ENCODE peak calls at places on chromosomes 2 and 18, in eight cellular contexts. M, E, S, T, D, F, O and B are unnamed samples.

GRCh38 chr2:182477774-182478173 is 50.9 kb upstream of the PDE1A start:
- DNase-seq in E (no peak), T (no peak), O (no peak), F (no peak), D (no peak), S (no peak), M (no peak), B (no peak)

GRCh38 chr2:1837022-1837421 is 92.7 kb upstream of the PXDN start:
- DNase-seq in F (no peak), D (no peak), M (no peak), S (no peak), O (no peak), T (no peak), E (no peak), B (no peak)

GRCh38 chr2:239025951-239026461 is 178.1 kb downstream of the TWIST2 start:
- DNase-seq in T (no peak), M (no peak), F (no peak), D (peak), O (no peak), E (no peak), S (no peak), B (no peak)

GRCh38 chr2:233814063-233814435 is 35.9 kb downstream of the MROH2A start:
- DNase-seq in E (peak), O (no peak), M (peak), D (peak), F (peak), T (no peak), S (no peak), B (no peak)

GRCh38 chr18:61946449-61946848 is 53.6 kb upstream of the RNF152 start:
- DNase-seq in D (no peak), E (no peak), T (no peak), O (no peak), S (no peak), M (no peak), F (no peak), B (no peak)

GRCh38 chr18:57534535-57534934 is 52.0 kb downstream of the FECH start:
- DNase-seq in T (no peak), D (no peak), E (no peak), O (no peak), M (no peak), S (no peak), F (no peak), B (no peak)

GRCh38 chr2:190443778-190444481 is 35.8 kb downstream of the MFSD6 start:
- DNase-seq in M (no peak), O (peak), T (no peak), F (no peak), E (no peak), S (no peak), D (no peak), B (no peak)

GRCh38 chr2:23637011-23637778 is 252.2 kb downstream of the KLHL29 start:
- DNase-seq in S (no peak), E (no peak), O (no peak), T (no peak), F (no peak), M (no peak), D (no peak), B (no peak)

GRCh38 chr2:29165362-29166236 is 50.4 kb downstream of the CLIP4 start:
- DNase-seq in S (no peak), M (peak), E (no peak), F (peak), T (no peak), O (peak), D (no peak), B (no peak)

GRCh38 chr18:3688682-3689081 is 238.7 kb downstream of the TGIF1 start:
- DNase-seq in T (no peak), M (peak), D (no peak), S (no peak), F (peak), E (no peak), O (no peak), B (no peak)

GRCh38 chr18:32383040-32383819 is 87.5 kb downstream of the GAREM1 start:
- DNase-seq in S (no peak), F (no peak), E (peak), D (no peak), M (peak), T (peak), O (peak), B (no peak)

GRCh38 chr2:140892429-140892828 is 1238.4 kb downstream of the LRP1B start:
- DNase-seq in F (peak), T (no peak), E (no peak), D (no peak), O (no peak), S (no peak), M (no peak), B (no peak)

GRCh38 chr2:224069172-224069571 is 30.1 kb upstream of the SERPINE2 start:
- DNase-seq in F (no peak), D (no peak), E (no peak), O (no peak), T (peak), M (no peak), S (no peak), B (no peak)

GRCh38 chr2:68905116-68905515 is 33.9 kb upstream of the BMP10 start:
- DNase-seq in T (no peak), M (no peak), O (no peak), E (no peak), F (no peak), S (no peak), D (no peak), B (no peak)

GRCh38 chr2:68901561-68901960 is 30.4 kb upstream of the BMP10 start:
- DNase-seq in S (no peak), D (no peak), F (no peak), M (no peak), E (no peak), T (no peak), O (no peak), B (no peak)

GRCh38 chr2:68901199-68901515 is 30.0 kb upstream of the BMP10 start:
- DNase-seq in T (no peak), F (peak), S (no peak), O (no peak), M (no peak), D (no peak), E (no peak), B (no peak)

DNA sequence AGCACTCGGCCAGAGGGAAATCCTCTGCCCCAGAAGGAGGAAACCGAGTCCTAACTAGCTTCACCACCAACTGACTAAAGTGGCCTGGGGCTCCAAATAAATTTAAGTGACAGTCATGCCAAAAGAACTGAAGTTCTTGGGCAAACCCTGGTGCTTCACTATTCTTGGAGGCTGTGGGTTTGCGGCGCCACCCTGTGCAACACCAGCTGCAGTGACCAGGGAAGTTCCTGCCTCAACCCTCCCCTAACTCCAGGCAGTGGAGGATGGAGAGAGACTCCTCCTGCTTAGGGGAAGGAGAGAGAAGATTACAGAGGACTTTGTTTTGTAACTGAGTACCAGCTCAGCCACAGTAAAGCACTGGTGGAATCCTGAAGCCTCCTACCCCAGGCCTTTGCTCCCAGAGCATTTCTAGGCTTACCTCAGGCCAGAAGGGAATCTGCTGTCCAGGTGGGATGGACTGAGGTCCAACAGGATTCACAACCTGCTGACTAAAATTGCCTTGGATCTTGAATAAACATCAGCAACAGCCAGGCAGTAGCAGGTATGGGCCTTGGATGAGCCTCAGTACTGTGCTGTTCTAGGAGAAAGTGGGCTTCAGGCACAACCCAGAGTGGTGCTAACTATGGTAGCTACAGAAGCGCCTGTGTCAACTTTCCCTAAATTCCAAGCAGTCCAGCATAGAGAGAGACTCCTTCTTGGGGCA is 29.4 kb upstream of the BMP10 start:
- DNase-seq in F (no peak), T (no peak), O (no peak), M (no peak), E (no peak), S (no peak), D (no peak), B (no peak)
- TF ChIP-seq CTCF in F (peak), T (no peak), O (no peak), M (no peak), E (no peak), S (no peak), D (no peak), B (no peak)

DNA sequence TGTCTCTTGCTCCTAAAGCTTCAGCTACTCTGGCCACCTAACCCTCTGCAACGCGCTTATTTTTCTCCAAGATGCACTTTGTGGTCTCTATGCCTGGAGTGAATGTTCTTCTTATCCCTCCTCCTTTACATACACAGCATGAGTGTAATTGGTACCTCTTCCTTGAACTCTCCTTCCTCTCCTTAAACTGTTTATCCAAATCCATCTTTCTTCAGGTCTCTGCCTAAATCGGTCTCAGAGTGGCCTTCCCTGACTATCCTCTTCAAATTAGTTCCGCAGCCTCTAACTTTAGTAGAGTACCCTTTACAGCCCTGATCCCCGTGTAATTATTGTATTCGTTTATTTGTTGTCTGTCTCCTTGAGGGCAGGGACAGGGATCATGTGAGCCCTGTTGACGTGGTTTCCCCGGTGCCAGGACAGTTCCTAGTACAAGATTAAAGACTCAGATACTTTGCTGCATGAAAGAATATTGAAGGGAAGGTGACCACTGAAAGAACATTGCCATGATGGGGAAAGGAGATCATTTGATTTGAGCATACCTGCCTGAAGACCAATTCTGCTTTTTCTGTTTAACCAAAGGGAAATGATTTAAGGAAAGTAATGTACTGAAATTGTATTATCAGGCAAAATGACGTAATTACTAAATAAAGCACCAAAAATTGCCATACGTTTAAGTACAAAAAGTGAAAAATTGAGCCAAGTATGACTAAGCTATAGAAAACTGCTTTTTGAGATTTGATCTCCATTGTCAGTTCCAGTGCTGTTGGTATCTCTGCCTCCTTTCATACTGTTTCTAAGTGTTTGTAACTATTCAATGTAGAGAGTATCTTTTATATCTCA is 1.2 kb downstream of the CNOT9 start:
- DNase-seq in T (peak), O (peak), M (peak), D (no peak), S (no peak), E (no peak), F (peak), B (no peak)
- TF ChIP-seq CTCF in T (no peak), O (no peak), M (no peak), D (no peak), S (no peak), E (no peak), F (no peak), B (no peak)

GRCh38 chr2:106867231-106867943 is 18.6 kb downstream of the ST6GAL2 start:
- DNase-seq in D (no peak), O (no peak), E (no peak), M (no peak), T (no peak), S (no peak), F (no peak), B (no peak)

GRCh38 chr2:106866636-106867035 is 19.3 kb downstream of the ST6GAL2 start:
- DNase-seq in S (no peak), M (no peak), D (no peak), O (no peak), F (no peak), T (no peak), E (no peak), B (no peak)

GRCh38 chr2:106864051-106864450 is 21.9 kb downstream of the ST6GAL2 start:
- DNase-seq in F (no peak), T (no peak), E (no peak), M (no peak), O (no peak), S (no peak), D (no peak), B (no peak)

GRCh38 chr2:106859498-106859897 is 26.5 kb downstream of the ST6GAL2 start:
- DNase-seq in O (no peak), D (no peak), S (no peak), F (no peak), M (no peak), T (no peak), E (no peak), B (no peak)

DNA sequence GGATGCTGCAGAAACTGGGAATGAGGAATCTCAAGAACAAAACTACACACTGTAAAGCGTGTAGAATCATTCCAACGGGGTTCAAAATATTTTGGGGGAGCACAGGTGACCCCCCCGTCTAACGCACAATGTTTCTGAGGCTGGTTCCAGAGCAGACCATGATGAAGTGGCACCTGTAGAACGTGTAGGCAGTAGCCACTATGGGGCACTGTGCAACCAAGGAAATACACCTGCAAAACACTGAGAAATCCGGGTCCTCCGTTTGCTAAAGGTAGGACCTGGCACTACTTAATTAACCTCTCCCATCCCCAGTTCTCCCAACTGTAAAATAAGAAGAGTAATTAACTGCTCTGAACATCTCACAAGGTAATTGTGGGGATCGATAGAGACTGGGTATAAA is 22.6 kb downstream of the ST6GAL2 start:
- DNase-seq in O (no peak), D (no peak), E (no peak), F (no peak), M (peak), S (no peak), T (no peak), B (no peak)
- TF ChIP-seq CTCF in O (no peak), D (no peak), E (no peak), F (peak), M (peak), S (no peak), T (peak), B (no peak)

GRCh38 chr18:37458697-37459096 is 106.9 kb downstream of the CELF4 start:
- DNase-seq in E (no peak), T (no peak), F (no peak), S (no peak), M (no peak), O (no peak), D (no peak), B (no peak)

GRCh38 chr18:37456873-37457272 is 108.7 kb downstream of the CELF4 start:
- DNase-seq in E (no peak), D (no peak), O (no peak), T (no peak), F (no peak), M (no peak), S (no peak), B (no peak)

GRCh38 chr18:37457337-37457736 is 108.3 kb downstream of the CELF4 start:
- DNase-seq in M (no peak), D (no peak), F (no peak), O (no peak), S (no peak), T (no peak), E (no peak), B (no peak)

GRCh38 chr18:37457754-37458153 is 107.8 kb downstream of the CELF4 start:
- DNase-seq in T (no peak), O (no peak), F (no peak), S (no peak), E (no peak), M (no peak), D (no peak), B (no peak)

GRCh38 chr18:37456395-37456794 is 109.2 kb downstream of the CELF4 start:
- DNase-seq in T (no peak), M (no peak), F (no peak), O (no peak), E (no peak), D (no peak), S (no peak), B (no peak)
- TF ChIP-seq CTCF in T (no peak), M (no peak), F (no peak), O (no peak), E (no peak), D (no peak), S (no peak), B (no peak)

DNA sequence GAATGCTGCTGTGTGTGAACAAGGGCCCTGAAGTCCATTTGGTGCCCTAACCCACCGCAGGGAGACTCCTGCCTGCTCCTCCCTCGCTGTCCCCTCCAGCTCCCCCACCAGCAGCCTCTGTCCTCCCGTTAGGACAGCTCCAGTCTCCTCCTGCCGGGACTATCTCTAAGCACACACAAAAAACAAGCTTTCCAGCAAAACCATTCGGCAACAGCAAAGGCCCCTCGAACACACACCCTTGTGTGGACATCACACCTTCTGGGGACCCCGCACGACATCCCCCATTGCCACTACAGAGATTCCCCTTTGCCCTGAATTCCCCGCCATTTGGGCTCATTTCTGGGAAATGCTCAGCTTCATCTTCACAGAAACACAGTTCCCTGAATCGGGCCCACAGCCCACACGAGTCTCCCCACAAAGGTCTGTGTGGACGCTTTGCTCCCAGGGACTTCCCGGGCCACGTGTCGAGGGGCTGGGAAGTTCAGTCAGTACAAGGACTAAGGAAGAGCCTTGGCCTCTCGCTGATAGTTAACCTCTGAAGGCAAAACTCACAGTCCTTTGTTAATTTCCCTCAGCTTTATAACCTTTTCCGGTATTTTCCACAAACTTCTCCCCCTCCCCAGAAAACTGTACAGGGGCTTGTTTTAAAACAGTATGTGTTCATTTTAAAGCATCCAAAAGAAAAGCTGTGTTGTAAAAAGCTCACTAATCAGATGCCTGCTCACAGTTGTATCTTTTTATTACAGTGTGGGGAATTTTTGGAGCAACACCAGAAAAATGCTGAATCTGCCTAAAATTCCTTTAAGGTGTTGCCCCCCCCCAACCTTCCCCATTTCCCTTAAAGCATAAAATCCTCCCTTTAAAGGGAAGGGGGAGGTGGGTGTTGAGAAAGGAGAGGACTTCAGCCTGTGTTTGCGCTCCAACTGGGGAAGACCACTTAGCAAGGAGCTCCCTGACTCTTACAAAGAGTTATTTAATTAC is 25.9 kb downstream of the SMAD7 start:
- DNase-seq in O (no peak), E (no peak), D (no peak), M (no peak), T (no peak), S (no peak), F (no peak), B (no peak)
- TF ChIP-seq CTCF in O (no peak), E (no peak), D (no peak), M (no peak), T (no peak), S (no peak), F (no peak), B (no peak)

DNA sequence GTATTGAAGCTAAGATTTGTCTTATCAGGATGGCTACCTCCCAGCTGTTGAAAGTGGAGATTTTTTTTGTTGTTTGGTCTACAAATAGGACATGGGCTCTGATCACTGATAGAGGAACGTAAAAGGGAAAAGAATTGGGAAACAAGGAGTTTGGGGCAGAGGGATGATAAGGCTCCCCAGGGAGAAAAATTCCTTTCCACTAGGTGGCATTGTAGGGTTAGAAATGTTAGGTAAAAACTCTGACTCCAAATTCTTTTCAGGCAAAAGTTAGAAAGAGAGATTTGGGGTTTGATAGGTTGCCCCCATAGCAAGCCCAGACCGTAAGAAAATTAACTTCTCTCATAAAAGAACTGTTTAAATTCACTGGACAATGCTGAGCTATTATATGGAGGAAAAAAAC is 19.8 kb downstream of the CMPK2 start:
- DNase-seq in F (no peak), M (no peak), T (no peak), D (no peak), S (no peak), E (no peak), O (no peak), B (no peak)
- TF ChIP-seq CTCF in F (peak), M (peak), T (no peak), D (no peak), S (no peak), E (peak), O (no peak), B (no peak)

GRCh38 chr2:5685225-5685624 is 7.0 kb upstream of the SOX11 start:
- DNase-seq in M (no peak), T (no peak), D (no peak), F (no peak), E (no peak), O (no peak), S (no peak), B (no peak)

GRCh38 chr2:5690231-5690630 is 2.0 kb upstream of the SOX11 start:
- DNase-seq in S (no peak), O (no peak), E (no peak), D (no peak), M (no peak), T (no peak), F (no peak), B (no peak)

GRCh38 chr2:5689790-5690189 is 2.4 kb upstream of the SOX11 start:
- DNase-seq in S (no peak), O (no peak), T (no peak), M (no peak), F (no peak), E (no peak), D (no peak), B (no peak)

GRCh38 chr2:5683471-5683870 is 8.7 kb upstream of the SOX11 start:
- DNase-seq in O (no peak), S (no peak), T (no peak), F (no peak), E (no peak), M (no peak), D (no peak), B (no peak)

GRCh38 chr2:5686068-5686467 is 6.1 kb upstream of the SOX11 start:
- DNase-seq in E (no peak), D (no peak), O (no peak), M (no peak), T (no peak), S (no peak), F (no peak), B (no peak)
- TF ChIP-seq CTCF in E (no peak), D (no peak), O (no peak), M (no peak), T (no peak), S (no peak), F (no peak), B (no peak)

GRCh38 chr2:174051039-174051438 is 85.9 kb upstream of the SP3 start:
- DNase-seq in E (no peak), T (no peak), O (no peak), S (no peak), D (no peak), F (no peak), M (peak), B (no peak)

GRCh38 chr2:174053285-174053684 is 88.1 kb upstream of the SP3 start:
- DNase-seq in T (no peak), M (peak), O (no peak), S (no peak), E (no peak), F (no peak), D (no peak), B (no peak)

GRCh38 chr2:174053784-174054183 is 88.6 kb upstream of the SP3 start:
- DNase-seq in T (no peak), O (no peak), M (peak), D (no peak), S (no peak), E (no peak), F (no peak), B (no peak)

GRCh38 chr2:174052639-174052976 is 87.4 kb upstream of the SP3 start:
- DNase-seq in F (no peak), S (no peak), T (no peak), D (no peak), M (no peak), O (no peak), E (no peak), B (no peak)

GRCh38 chr2:174051741-174052638 is 86.8 kb upstream of the SP3 start:
- DNase-seq in D (no peak), S (no peak), O (no peak), T (peak), M (peak), E (peak), F (peak), B (no peak)
- TF ChIP-seq CTCF in D (no peak), S (no peak), O (no peak), T (no peak), M (no peak), E (no peak), F (no peak), B (no peak)